ENCODE peak calls at places on chromosomes 3 and 15, in four cellular contexts. J is H9, W is mammary epithelial cell, Y is GM23338. O is an unnamed sample.

GRCh38 chr15:58864602-58865419 is 68.7 kb downstream of the SLTM start:
- DNase-seq in J (peak), Y (peak), W (no peak), O (peak)

GRCh38 chr3:186002884-186003472 is 65.2 kb upstream of the TRA2B start:
- DNase-seq in W (peak), Y (peak), J (peak), O (peak)

GRCh38 chr15:38129531-38130199 is 123.0 kb upstream of the SPRED1 start:
- DNase-seq in J (no peak), Y (no peak), W (peak), O (no peak)

GRCh38 chr15:40471778-40472130 is 970 bp downstream of the CHST14 start:
- DNase-seq in W (no peak), J (peak), Y (peak), O (peak)

GRCh38 chr3:86420990-86421739 is 569.8 kb downstream of the VGLL3 start:
- DNase-seq in Y (peak), J (peak), W (no peak), O (peak)

GRCh38 chr3:188362405-188362831 is 208.5 kb downstream of the LPP start:
- DNase-seq in J (no peak), Y (no peak), W (peak), O (peak)

GRCh38 chr15:90552162-90552928 is 22.6 kb downstream of the CRTC3 start:
- DNase-seq in W (no peak), Y (no peak), J (no peak), O (no peak)

GRCh38 chr3:170531557-170532335 is 54.1 kb downstream of the SLC7A14 start:
- DNase-seq in W (no peak), J (no peak), Y (no peak), O (no peak)

GRCh38 chr15:58318517-58318916 is 113.3 kb upstream of the LIPC start:
- DNase-seq in J (no peak), Y (no peak), W (no peak), O (no peak)

GRCh38 chr15:72967397-72967796 is 84.9 kb upstream of the NEO1 start:
- DNase-seq in J (no peak), Y (no peak), W (no peak), O (peak)

GRCh38 chr15:50148362-50148963 is 29.4 kb upstream of the ATP8B4 start:
- DNase-seq in W (peak), Y (peak), J (peak), O (peak)

GRCh38 chr3:45528429-45528828 is 66.1 kb upstream of the LIMD1 start:
- DNase-seq in Y (no peak), J (no peak), W (peak), O (no peak)

GRCh38 chr15:51494411-51495314 is 127.9 kb downstream of the DMXL2 start:
- DNase-seq in J (no peak), Y (no peak), W (peak), O (no peak)

GRCh38 chr3:119333773-119334492 is 39.8 kb downstream of the ARHGAP31 start:
- DNase-seq in Y (no peak), J (no peak), W (no peak), O (no peak)

GRCh38 chr15:80121546-80121945 is 31.3 kb upstream of the FAH start:
- DNase-seq in J (no peak), Y (no peak), W (no peak), O (no peak)

GRCh38 chr3:65356331-65357286 is 668.8 kb upstream of the ADAMTS9 start:
- DNase-seq in Y (peak), W (no peak), J (peak), O (peak)

GRCh38 chr15:26620528-26620927 is 152.3 kb downstream of the GABRB3 start:
- DNase-seq in W (no peak), Y (peak), J (no peak), O (peak)

DNA sequence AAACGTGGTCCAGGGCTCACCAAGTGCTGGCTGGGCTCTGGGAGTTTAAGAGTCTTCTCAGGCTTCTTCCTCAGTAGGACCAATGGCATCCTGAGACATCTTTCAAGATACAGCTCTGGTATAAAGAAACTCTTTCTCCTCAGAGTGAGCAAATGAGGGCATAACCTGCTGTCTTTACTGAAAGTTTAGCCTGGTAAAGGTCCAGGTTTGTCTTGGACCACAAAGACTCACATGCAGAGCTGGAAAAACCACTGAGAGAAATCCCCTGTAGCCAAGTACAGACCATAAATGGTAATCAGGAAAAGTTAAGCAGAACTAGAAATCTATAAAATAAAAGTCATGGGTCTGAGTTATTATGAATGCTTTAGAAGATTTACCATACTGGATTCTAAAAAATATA is 23.1 kb downstream of the CD47 start:
- DNase-seq in J (no peak), Y (no peak), W (no peak), O (no peak)
- H3K4me2 ChIP-seq in J (no peak), Y (no peak), W (no peak), O (no peak)

DNA sequence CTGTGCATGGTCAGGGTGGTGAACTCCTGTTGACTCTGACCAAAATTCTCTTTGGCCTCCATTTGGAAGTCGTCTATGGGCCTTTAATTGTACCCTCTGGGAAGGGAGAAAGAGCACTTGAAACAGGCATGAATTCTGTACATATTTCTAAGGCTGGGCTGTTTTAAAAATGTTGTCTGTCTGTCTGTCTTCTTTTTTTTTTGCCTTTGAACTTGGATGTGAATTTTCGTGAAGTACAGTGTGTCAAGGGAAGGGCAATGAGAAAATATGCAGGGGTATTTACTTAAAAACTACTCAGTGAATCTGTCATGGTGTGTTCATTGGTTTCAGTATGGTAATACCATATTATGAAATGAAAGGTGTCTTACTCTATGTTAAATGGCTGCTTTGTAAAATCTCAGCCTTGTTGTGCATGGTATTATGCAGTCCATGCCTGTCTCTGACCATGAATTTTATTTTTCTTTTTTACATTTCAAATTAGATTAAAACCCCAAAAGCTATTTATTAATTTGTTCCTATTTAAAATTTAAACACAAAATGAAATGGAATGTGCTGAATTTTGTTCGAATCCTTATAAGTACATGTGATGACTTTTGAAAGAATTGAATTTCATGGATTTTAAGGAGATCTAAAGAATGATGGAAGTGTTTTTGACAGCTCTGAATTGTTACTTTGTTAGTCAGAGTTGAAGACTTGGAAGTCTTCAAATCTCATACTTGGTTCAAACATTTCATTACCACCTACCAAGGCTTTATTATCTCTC is 51.1 kb downstream of the RARB start:
- DNase-seq in W (no peak), J (no peak), Y (no peak), O (no peak)
- H3K4me2 ChIP-seq in W (no peak), J (no peak), Y (no peak), O (no peak)

DNA sequence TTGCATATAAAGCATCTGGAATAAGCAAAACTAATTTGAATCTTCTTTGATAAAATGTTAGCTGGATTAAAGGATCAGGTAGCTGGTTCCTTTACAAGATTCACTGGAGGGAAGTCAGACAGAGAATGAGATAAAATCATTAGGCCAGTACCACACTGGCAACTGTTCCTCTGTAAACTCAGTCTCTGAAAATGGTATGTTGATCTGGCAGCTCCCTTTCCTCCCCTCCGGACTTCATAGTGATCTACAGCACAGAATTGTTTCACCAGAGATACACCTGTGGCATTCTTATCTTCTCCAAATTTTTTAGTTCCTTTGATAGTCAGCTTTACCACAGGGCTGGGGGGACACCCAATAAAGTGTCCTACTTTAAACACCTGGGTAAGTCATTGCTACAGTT is 304.4 kb upstream of the KCNH8 start:
- DNase-seq in J (no peak), Y (no peak), W (no peak), O (no peak)
- H3K4me2 ChIP-seq in J (no peak), Y (no peak), W (no peak), O (no peak)

GRCh38 chr15:53414167-53414566 is 345.3 kb downstream of the WDR72 start:
- DNase-seq in J (no peak), Y (no peak), W (no peak), O (no peak)
- H3K4me2 ChIP-seq in J (no peak), Y (no peak), W (no peak), O (no peak)

O was measured in mesendoderm.